ENCODE peak calls at places on chromosomes 12 and 14, in eight cellular contexts. I is A549, B is K562, U is HepG2, L is GM23338, Y is HCT116, T is Panc1, R is GM12878. Z is an unnamed sample.

GRCh38 chr12:124705545-124706138 is 138.2 kb upstream of the NCOR2 start:
- DNase-seq in I (no peak), B (no peak), U (no peak), L (no peak), Y (no peak), T (no peak), R (no peak), Z (no peak)

GRCh38 chr12:51846911-51847829 is 1.3 kb downstream of the FIGNL2 start:
- DNase-seq in I (no peak), B (peak; percentile 46), U (no peak), L (peak; percentile 89), Y (no peak), T (no peak), R (no peak), Z (peak; percentile 94)

GRCh38 chr14:61428261-61428660 is 106.9 kb downstream of the PRKCH start:
- DNase-seq in I (no peak), B (no peak), U (no peak), L (peak; percentile 26), Y (no peak), T (no peak), R (no peak), Z (no peak)

GRCh38 chr14:104564744-104565679 is 14.6 kb upstream of the C14orf180 start:
- DNase-seq in I (no peak), B (peak; percentile 38), U (no peak), L (no peak), Y (no peak), T (no peak), R (no peak), Z (no peak)

GRCh38 chr12:102010265-102010994 is 51.4 kb downstream of the WASHC3 start:
- DNase-seq in I (no peak), B (no peak), U (no peak), L (no peak), Y (no peak), T (no peak), R (peak; percentile 84), Z (no peak)

GRCh38 chr12:27688671-27689070 is 7.6 kb upstream of the REP15 start:
- DNase-seq in I (no peak), B (no peak), U (no peak), L (no peak), Y (no peak), T (no peak), R (no peak), Z (no peak)

GRCh38 chr12:55019784-55020183 is at the start of gene NEUROD4:
- DNase-seq in I (peak; percentile 58), B (peak; percentile 36), U (peak; percentile 30), L (peak; percentile 97), Y (peak; percentile 12), T (no peak), R (no peak), Z (no peak)

GRCh38 chr12:112837629-112838191 is 46.2 kb downstream of the RPH3A start:
- DNase-seq in I (peak; percentile 90), B (no peak), U (peak; percentile 14), L (no peak), Y (no peak), T (no peak), R (no peak), Z (no peak)

GRCh38 chr12:121536929-121537813 is 43.7 kb downstream of the KDM2B start:
- DNase-seq in I (peak; percentile 76), B (peak; percentile 83), U (peak; percentile 76), L (peak; percentile 75), Y (no peak), T (no peak), R (peak; percentile 82), Z (peak; percentile 88)

GRCh38 chr12:107320031-107320928 is 226.9 kb upstream of the CRY1 start:
- DNase-seq in I (peak; percentile 81), B (no peak), U (peak; percentile 69), L (peak; percentile 76), Y (no peak), T (no peak), R (no peak), Z (peak; percentile 59)

GRCh38 chr12:100794441-100795192 is at the start of gene ANO4:
- DNase-seq in I (no peak), B (no peak), U (no peak), L (peak; percentile 42), Y (no peak), T (no peak), R (no peak), Z (peak; percentile 8)

GRCh38 chr12:97940629-97941028 is 478.0 kb downstream of the RMST start:
- DNase-seq in I (no peak), B (no peak), U (no peak), L (peak; percentile 61), Y (no peak), T (no peak), R (no peak), Z (no peak)

GRCh38 chr12:12010277-12011031 is 60.3 kb upstream of the BCL2L14 start:
- DNase-seq in I (no peak), B (no peak), U (no peak), L (no peak), Y (no peak), T (no peak), R (peak; percentile 94), Z (peak; percentile 59)
- TF ChIP-seq REST in I (no peak), B (no peak), U (no peak), L (no peak), Y (no peak), T (no peak), R (no peak), Z (no peak)

GRCh38 chr14:68801631-68802030 is 8.8 kb upstream of the ZFP36L1 start:
- DNase-seq in I (no peak), B (no peak), U (no peak), L (no peak), Y (no peak), T (no peak), R (no peak), Z (no peak)

GRCh38 chr14:68798621-68799020 is 5.8 kb upstream of the ZFP36L1 start:
- DNase-seq in I (no peak), B (no peak), U (no peak), L (no peak), Y (no peak), T (no peak), R (no peak), Z (no peak)

GRCh38 chr14:68797180-68797670 is 4.4 kb upstream of the ZFP36L1 start:
- DNase-seq in I (no peak), B (peak; percentile 41), U (no peak), L (peak; percentile 86), Y (no peak), T (no peak), R (no peak), Z (no peak)

GRCh38 chr14:68796418-68797101 is 3.7 kb upstream of the ZFP36L1 start:
- DNase-seq in I (no peak), B (no peak), U (no peak), L (peak; percentile 97), Y (no peak), T (no peak), R (no peak), Z (no peak)

DNA sequence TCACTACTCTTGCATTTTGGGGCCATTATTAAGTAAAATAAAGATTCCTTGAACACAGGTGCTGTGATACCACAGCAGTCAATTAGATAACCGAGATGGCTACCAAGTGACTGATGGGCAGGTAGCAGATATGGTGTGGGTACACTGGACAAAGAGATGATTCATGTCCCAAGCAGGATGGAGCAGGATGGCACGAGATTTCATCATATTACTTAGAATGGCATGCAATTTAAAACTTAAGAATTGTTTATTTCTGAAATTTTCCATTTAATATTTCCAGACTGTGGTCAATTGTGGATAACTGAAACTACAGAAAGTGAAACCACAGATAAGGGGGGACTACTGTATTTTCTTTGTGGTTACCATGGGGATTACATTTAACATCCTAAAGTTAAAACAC is 7.5 kb upstream of the ZFP36L1 start:
- DNase-seq in I (no peak), B (no peak), U (no peak), L (no peak), Y (no peak), T (no peak), R (no peak), Z (no peak)
- H3K4me1 ChIP-seq in I (peaks cover 24% of the 10 kb centered on the region), B (peaks cover 15% of the 10 kb centered on the region), U (peaks cover 16% of the 10 kb centered on the region), L (peaks cover 15% of the 10 kb centered on the region), Y (peaks cover 23% of the 10 kb centered on the region), T (peaks cover 10% of the 10 kb centered on the region), R (peaks cover 18% of the 10 kb centered on the region), Z (peaks cover 4% of the 10 kb centered on the region)

GRCh38 chr14:52960627-52961026 is 9.8 kb upstream of the FERMT2 start:
- DNase-seq in I (no peak), B (no peak), U (no peak), L (no peak), Y (no peak), T (no peak), R (no peak), Z (no peak)
- TF ChIP-seq REST in I (no peak), B (no peak), U (no peak), L (no peak), Y (no peak), T (no peak), R (no peak), Z (no peak)

DNA sequence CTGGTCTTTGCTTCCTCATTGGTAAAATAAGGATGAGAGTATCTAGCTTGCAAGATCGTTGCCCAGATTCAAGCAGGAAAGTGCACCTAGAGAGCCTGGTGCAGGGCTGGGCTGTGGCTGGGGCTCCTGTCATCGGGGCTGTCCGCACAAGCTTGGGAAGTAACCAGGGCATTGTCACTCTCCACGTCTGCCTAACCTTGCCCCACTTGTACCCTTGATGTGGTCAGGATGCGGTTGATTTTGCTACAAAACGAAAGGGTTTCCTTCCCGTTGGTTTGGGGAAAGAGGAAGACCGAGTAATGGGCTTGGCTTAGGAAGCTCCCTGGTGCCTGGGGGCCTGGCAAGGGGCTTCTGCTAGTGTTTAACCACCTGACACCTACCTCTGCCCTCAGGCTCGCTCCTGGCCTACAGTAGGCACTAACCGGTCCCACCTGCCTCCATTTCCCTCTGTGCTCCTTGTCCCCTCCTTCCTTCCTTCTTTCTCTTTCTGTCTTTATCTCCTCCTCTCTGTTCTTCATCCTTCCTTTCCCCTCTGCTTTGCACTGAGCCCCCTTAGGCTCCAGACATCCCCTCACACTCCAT is 21.8 kb downstream of the MVK start:
- DNase-seq in I (no peak), B (no peak), U (no peak), L (no peak), Y (no peak), T (no peak), R (no peak), Z (no peak)
- H3K4me1 ChIP-seq in I (peaks cover 4% of the 10 kb centered on the region), B (peaks cover 4% of the 10 kb centered on the region), U (peaks cover 28% of the 10 kb centered on the region), L (peaks cover 3% of the 10 kb centered on the region), Y (peaks cover 4% of the 10 kb centered on the region), T (peaks cover 8% of the 10 kb centered on the region), R (peaks cover 4% of the 10 kb centered on the region), Z (no peaks in the 10 kb centered on the region)

GRCh38 chr12:29066061-29066588 is 83.0 kb upstream of the FAR2 start:
- DNase-seq in I (no peak), B (no peak), U (no peak), L (no peak), Y (peak; percentile 40), T (no peak), R (no peak), Z (no peak)
- TF ChIP-seq REST in I (no peak), B (no peak), U (no peak), L (no peak), Y (no peak), T (no peak), R (no peak), Z (no peak)

GRCh38 chr14:21267431-21267845 is 1.8 kb downstream of the HNRNPC start:
- DNase-seq in I (no peak), B (no peak), U (no peak), L (no peak), Y (no peak), T (no peak), R (no peak), Z (no peak)
- H3K4me1 ChIP-seq in I (peaks cover 48% of the 10 kb centered on the region), B (peaks cover 24% of the 10 kb centered on the region), U (peaks cover 51% of the 10 kb centered on the region), L (peaks cover 28% of the 10 kb centered on the region), Y (peaks cover 14% of the 10 kb centered on the region), T (peaks cover 33% of the 10 kb centered on the region), R (peaks cover 26% of the 10 kb centered on the region), Z (peaks cover 26% of the 10 kb centered on the region)